ENCODE peak calls at places on chromosomes 2 and 18, in eight cellular contexts. One of them, this sample, is unnamed.

GRCh38 chr2:64537991-64538390 is 13.9 kb downstream of the AFTPH start:
- DNase-seq in type B pancreatic cell: no peak
- DNase-seq in kidney: no peak
- DNase-seq in brain microvascular endothelial cell: no peak
- DNase-seq in fibroblast of villous mesenchyme: peak
- DNase-seq in left ventricle myocardium inferior: no peak
- DNase-seq in neural crest cell: no peak
- DNase-seq in astrocyte: peak
- DNase-seq in this sample: no peak

GRCh38 chr2:99701503-99701902 is 211.7 kb upstream of the REV1 start:
- DNase-seq in kidney: no peak
- DNase-seq in fibroblast of villous mesenchyme: no peak
- DNase-seq in neural crest cell: no peak
- DNase-seq in left ventricle myocardium inferior: no peak
- DNase-seq in type B pancreatic cell: no peak
- DNase-seq in brain microvascular endothelial cell: no peak
- DNase-seq in astrocyte: no peak
- DNase-seq in this sample: no peak

GRCh38 chr2:136135924-136136906 is 18.3 kb upstream of the CXCR4 start:
- DNase-seq in type B pancreatic cell: no peak
- DNase-seq in brain microvascular endothelial cell: no peak
- DNase-seq in left ventricle myocardium inferior: no peak
- DNase-seq in neural crest cell: no peak
- DNase-seq in kidney: no peak
- DNase-seq in fibroblast of villous mesenchyme: no peak
- DNase-seq in astrocyte: peak
- DNase-seq in this sample: no peak

GRCh38 chr2:714005-714741 is 37.0 kb upstream of the TMEM18 start:
- DNase-seq in fibroblast of villous mesenchyme: peak
- DNase-seq in kidney: no peak
- DNase-seq in type B pancreatic cell: no peak
- DNase-seq in brain microvascular endothelial cell: peak
- DNase-seq in left ventricle myocardium inferior: no peak
- DNase-seq in neural crest cell: peak
- DNase-seq in astrocyte: no peak
- DNase-seq in this sample: no peak

GRCh38 chr18:74351354-74351753 is 35.7 kb downstream of the C18orf63 start:
- DNase-seq in brain microvascular endothelial cell: peak
- DNase-seq in astrocyte: peak
- DNase-seq in left ventricle myocardium inferior: no peak
- DNase-seq in neural crest cell: no peak
- DNase-seq in fibroblast of villous mesenchyme: peak
- DNase-seq in type B pancreatic cell: no peak
- DNase-seq in kidney: no peak
- DNase-seq in this sample: no peak

GRCh38 chr2:173410579-173410978 is 55.9 kb downstream of the CDCA7 start:
- DNase-seq in astrocyte: no peak
- DNase-seq in left ventricle myocardium inferior: no peak
- DNase-seq in fibroblast of villous mesenchyme: no peak
- DNase-seq in brain microvascular endothelial cell: no peak
- DNase-seq in kidney: no peak
- DNase-seq in type B pancreatic cell: no peak
- DNase-seq in neural crest cell: no peak
- DNase-seq in this sample: no peak

GRCh38 chr2:232511336-232511863 is 8.8 kb upstream of the PRSS56 start:
- DNase-seq in brain microvascular endothelial cell: no peak
- DNase-seq in kidney: no peak
- DNase-seq in astrocyte: no peak
- DNase-seq in fibroblast of villous mesenchyme: no peak
- DNase-seq in neural crest cell: no peak
- DNase-seq in left ventricle myocardium inferior: peak
- DNase-seq in type B pancreatic cell: no peak
- DNase-seq in this sample: no peak

GRCh38 chr2:183490930-183491329 is 366.7 kb downstream of the NUP35 start:
- DNase-seq in type B pancreatic cell: no peak
- DNase-seq in neural crest cell: no peak
- DNase-seq in brain microvascular endothelial cell: peak
- DNase-seq in left ventricle myocardium inferior: peak
- DNase-seq in astrocyte: peak
- DNase-seq in fibroblast of villous mesenchyme: no peak
- DNase-seq in kidney: no peak
- DNase-seq in this sample: no peak

GRCh38 chr18:75896865-75897264 is 469.4 kb upstream of the SMIM21 start:
- DNase-seq in type B pancreatic cell: no peak
- DNase-seq in brain microvascular endothelial cell: no peak
- DNase-seq in astrocyte: no peak
- DNase-seq in fibroblast of villous mesenchyme: no peak
- DNase-seq in neural crest cell: peak
- DNase-seq in kidney: no peak
- DNase-seq in left ventricle myocardium inferior: no peak
- DNase-seq in this sample: no peak

GRCh38 chr18:42781298-42781815 is 334.1 kb downstream of the RIT2 start:
- DNase-seq in left ventricle myocardium inferior: no peak
- DNase-seq in type B pancreatic cell: no peak
- DNase-seq in astrocyte: no peak
- DNase-seq in neural crest cell: no peak
- DNase-seq in fibroblast of villous mesenchyme: no peak
- DNase-seq in brain microvascular endothelial cell: no peak
- DNase-seq in kidney: no peak
- DNase-seq in this sample: no peak

GRCh38 chr2:105802587-105802986 is 57.9 kb downstream of the NCK2 start:
- DNase-seq in left ventricle myocardium inferior: no peak
- DNase-seq in brain microvascular endothelial cell: no peak
- DNase-seq in kidney: no peak
- DNase-seq in astrocyte: no peak
- DNase-seq in fibroblast of villous mesenchyme: no peak
- DNase-seq in neural crest cell: no peak
- DNase-seq in type B pancreatic cell: no peak
- DNase-seq in this sample: no peak

GRCh38 chr2:231378028-231378722 is 17.3 kb upstream of the B3GNT7 start:
- DNase-seq in type B pancreatic cell: no peak
- DNase-seq in fibroblast of villous mesenchyme: peak
- DNase-seq in neural crest cell: no peak
- DNase-seq in astrocyte: no peak
- DNase-seq in brain microvascular endothelial cell: no peak
- DNase-seq in kidney: no peak
- DNase-seq in left ventricle myocardium inferior: no peak
- DNase-seq in this sample: no peak

GRCh38 chr2:126894585-126895182 is 4.0 kb upstream of the TEX51 start:
- DNase-seq in astrocyte: no peak
- DNase-seq in kidney: no peak
- DNase-seq in left ventricle myocardium inferior: no peak
- DNase-seq in type B pancreatic cell: peak
- DNase-seq in fibroblast of villous mesenchyme: no peak
- DNase-seq in neural crest cell: no peak
- DNase-seq in brain microvascular endothelial cell: no peak
- DNase-seq in this sample: peak

GRCh38 chr2:223042704-223043118 is 9.3 kb upstream of the KCNE4 start:
- DNase-seq in fibroblast of villous mesenchyme: peak
- DNase-seq in neural crest cell: no peak
- DNase-seq in kidney: no peak
- DNase-seq in left ventricle myocardium inferior: no peak
- DNase-seq in type B pancreatic cell: no peak
- DNase-seq in brain microvascular endothelial cell: no peak
- DNase-seq in astrocyte: peak
- DNase-seq in this sample: no peak

GRCh38 chr2:68127358-68128242 is 30.1 kb upstream of the PNO1 start:
- DNase-seq in astrocyte: no peak
- DNase-seq in kidney: no peak
- DNase-seq in brain microvascular endothelial cell: no peak
- DNase-seq in fibroblast of villous mesenchyme: no peak
- DNase-seq in left ventricle myocardium inferior: no peak
- DNase-seq in type B pancreatic cell: no peak
- DNase-seq in neural crest cell: no peak
- DNase-seq in this sample: no peak

GRCh38 chr2:177334940-177335543 is 57.5 kb upstream of the AGPS start:
- DNase-seq in astrocyte: no peak
- DNase-seq in kidney: no peak
- DNase-seq in fibroblast of villous mesenchyme: peak
- DNase-seq in type B pancreatic cell: no peak
- DNase-seq in brain microvascular endothelial cell: no peak
- DNase-seq in neural crest cell: peak
- DNase-seq in left ventricle myocardium inferior: no peak
- DNase-seq in this sample: no peak

GRCh38 chr2:69057660-69058059 is 44.7 kb downstream of the ANTXR1 start:
- DNase-seq in kidney: no peak
- DNase-seq in astrocyte: peak
- DNase-seq in neural crest cell: no peak
- DNase-seq in brain microvascular endothelial cell: no peak
- DNase-seq in type B pancreatic cell: no peak
- DNase-seq in fibroblast of villous mesenchyme: no peak
- DNase-seq in left ventricle myocardium inferior: no peak
- DNase-seq in this sample: no peak

GRCh38 chr18:76494541-76495403 is at the start of gene ZNF516:
- DNase-seq in kidney: no peak
- DNase-seq in brain microvascular endothelial cell: no peak
- DNase-seq in astrocyte: peak
- DNase-seq in type B pancreatic cell: no peak
- DNase-seq in neural crest cell: peak
- DNase-seq in left ventricle myocardium inferior: peak
- DNase-seq in fibroblast of villous mesenchyme: peak
- DNase-seq in this sample: no peak

GRCh38 chr18:63260075-63260754 is 59.4 kb downstream of the BCL2 start:
- DNase-seq in astrocyte: no peak
- DNase-seq in kidney: no peak
- DNase-seq in fibroblast of villous mesenchyme: no peak
- DNase-seq in brain microvascular endothelial cell: no peak
- DNase-seq in type B pancreatic cell: no peak
- DNase-seq in left ventricle myocardium inferior: no peak
- DNase-seq in neural crest cell: no peak
- DNase-seq in this sample: no peak

GRCh38 chr2:64101141-64101591 is 43.1 kb downstream of the PELI1 start:
- DNase-seq in astrocyte: peak
- DNase-seq in fibroblast of villous mesenchyme: peak
- DNase-seq in left ventricle myocardium inferior: no peak
- DNase-seq in brain microvascular endothelial cell: no peak
- DNase-seq in neural crest cell: no peak
- DNase-seq in kidney: no peak
- DNase-seq in type B pancreatic cell: no peak
- DNase-seq in this sample: no peak

GRCh38 chr2:56148825-56149224 is 35.0 kb upstream of the CCDC85A start:
- DNase-seq in brain microvascular endothelial cell: no peak
- DNase-seq in neural crest cell: no peak
- DNase-seq in fibroblast of villous mesenchyme: peak
- DNase-seq in kidney: no peak
- DNase-seq in left ventricle myocardium inferior: no peak
- DNase-seq in astrocyte: no peak
- DNase-seq in type B pancreatic cell: no peak
- DNase-seq in this sample: no peak

GRCh38 chr2:219253753-219254589 is at the start of gene TUBA4A:
- DNase-seq in kidney: peak
- DNase-seq in left ventricle myocardium inferior: peak
- DNase-seq in astrocyte: peak
- DNase-seq in type B pancreatic cell: no peak
- DNase-seq in fibroblast of villous mesenchyme: no peak
- DNase-seq in neural crest cell: no peak
- DNase-seq in brain microvascular endothelial cell: peak
- DNase-seq in this sample: no peak

GRCh38 chr2:222305510-222306392 is 7.0 kb upstream of the PAX3 start:
- DNase-seq in kidney: no peak
- DNase-seq in brain microvascular endothelial cell: no peak
- DNase-seq in type B pancreatic cell: no peak
- DNase-seq in astrocyte: no peak
- DNase-seq in fibroblast of villous mesenchyme: peak
- DNase-seq in neural crest cell: peak
- DNase-seq in left ventricle myocardium inferior: no peak
- DNase-seq in this sample: no peak

GRCh38 chr2:119308793-119309330 is 57.8 kb downstream of the C2orf76 start:
- DNase-seq in neural crest cell: no peak
- DNase-seq in left ventricle myocardium inferior: no peak
- DNase-seq in kidney: no peak
- DNase-seq in type B pancreatic cell: no peak
- DNase-seq in brain microvascular endothelial cell: no peak
- DNase-seq in astrocyte: no peak
- DNase-seq in fibroblast of villous mesenchyme: no peak
- DNase-seq in this sample: no peak

GRCh38 chr2:238279324-238279682 is 9.1 kb downstream of the PER2 start:
- DNase-seq in left ventricle myocardium inferior: no peak
- DNase-seq in brain microvascular endothelial cell: no peak
- DNase-seq in type B pancreatic cell: no peak
- DNase-seq in neural crest cell: no peak
- DNase-seq in kidney: peak
- DNase-seq in fibroblast of villous mesenchyme: no peak
- DNase-seq in astrocyte: no peak
- DNase-seq in this sample: no peak

GRCh38 chr18:1917141-1917540 is 654.2 kb downstream of the METTL4 start:
- DNase-seq in fibroblast of villous mesenchyme: no peak
- DNase-seq in brain microvascular endothelial cell: no peak
- DNase-seq in left ventricle myocardium inferior: no peak
- DNase-seq in type B pancreatic cell: no peak
- DNase-seq in astrocyte: no peak
- DNase-seq in kidney: no peak
- DNase-seq in neural crest cell: no peak
- DNase-seq in this sample: no peak

GRCh38 chr18:1917546-1917945 is 653.8 kb downstream of the METTL4 start:
- DNase-seq in brain microvascular endothelial cell: no peak
- DNase-seq in kidney: no peak
- DNase-seq in type B pancreatic cell: no peak
- DNase-seq in fibroblast of villous mesenchyme: no peak
- DNase-seq in astrocyte: no peak
- DNase-seq in left ventricle myocardium inferior: no peak
- DNase-seq in neural crest cell: no peak
- DNase-seq in this sample: no peak

GRCh38 chr18:1914489-1914888 is 656.8 kb downstream of the METTL4 start:
- DNase-seq in fibroblast of villous mesenchyme: no peak
- DNase-seq in type B pancreatic cell: no peak
- DNase-seq in neural crest cell: no peak
- DNase-seq in brain microvascular endothelial cell: no peak
- DNase-seq in left ventricle myocardium inferior: no peak
- DNase-seq in astrocyte: no peak
- DNase-seq in kidney: no peak
- DNase-seq in this sample: no peak
- TF ChIP-seq CTCF in fibroblast of villous mesenchyme: peak
- TF ChIP-seq CTCF in type B pancreatic cell: peak
- TF ChIP-seq CTCF in neural crest cell: peak
- TF ChIP-seq CTCF in brain microvascular endothelial cell: peak
- TF ChIP-seq CTCF in left ventricle myocardium inferior: no peak
- TF ChIP-seq CTCF in astrocyte: peak
- TF ChIP-seq CTCF in kidney: peak
- TF ChIP-seq CTCF in this sample: peak

GRCh38 chr2:43075054-43075593 is 151.3 kb downstream of the ZFP36L2 start:
- DNase-seq in left ventricle myocardium inferior: peak
- DNase-seq in fibroblast of villous mesenchyme: peak
- DNase-seq in astrocyte: peak
- DNase-seq in type B pancreatic cell: no peak
- DNase-seq in neural crest cell: no peak
- DNase-seq in kidney: peak
- DNase-seq in brain microvascular endothelial cell: peak
- DNase-seq in this sample: no peak
- TF ChIP-seq CTCF in left ventricle myocardium inferior: peak
- TF ChIP-seq CTCF in fibroblast of villous mesenchyme: no peak
- TF ChIP-seq CTCF in astrocyte: no peak
- TF ChIP-seq CTCF in type B pancreatic cell: no peak
- TF ChIP-seq CTCF in neural crest cell: no peak
- TF ChIP-seq CTCF in kidney: no peak
- TF ChIP-seq CTCF in brain microvascular endothelial cell: peak
- TF ChIP-seq CTCF in this sample: peak

GRCh38 chr2:46780801-46781445 is 134.7 kb downstream of the MCFD2 start:
- DNase-seq in brain microvascular endothelial cell: no peak
- DNase-seq in fibroblast of villous mesenchyme: peak
- DNase-seq in left ventricle myocardium inferior: peak
- DNase-seq in astrocyte: no peak
- DNase-seq in neural crest cell: peak
- DNase-seq in type B pancreatic cell: no peak
- DNase-seq in kidney: no peak
- DNase-seq in this sample: no peak
- TF ChIP-seq CTCF in brain microvascular endothelial cell: peak
- TF ChIP-seq CTCF in fibroblast of villous mesenchyme: peak
- TF ChIP-seq CTCF in left ventricle myocardium inferior: peak
- TF ChIP-seq CTCF in astrocyte: no peak
- TF ChIP-seq CTCF in neural crest cell: no peak
- TF ChIP-seq CTCF in type B pancreatic cell: no peak
- TF ChIP-seq CTCF in kidney: no peak
- TF ChIP-seq CTCF in this sample: peak

GRCh38 chr18:697771-698170 is 14.7 kb downstream of the ENOSF1 start:
- DNase-seq in brain microvascular endothelial cell: no peak
- DNase-seq in astrocyte: no peak
- DNase-seq in type B pancreatic cell: peak
- DNase-seq in kidney: no peak
- DNase-seq in neural crest cell: no peak
- DNase-seq in left ventricle myocardium inferior: no peak
- DNase-seq in fibroblast of villous mesenchyme: peak
- DNase-seq in this sample: no peak
- TF ChIP-seq CTCF in brain microvascular endothelial cell: no peak
- TF ChIP-seq CTCF in astrocyte: no peak
- TF ChIP-seq CTCF in type B pancreatic cell: no peak
- TF ChIP-seq CTCF in kidney: no peak
- TF ChIP-seq CTCF in neural crest cell: no peak
- TF ChIP-seq CTCF in left ventricle myocardium inferior: no peak
- TF ChIP-seq CTCF in fibroblast of villous mesenchyme: no peak
- TF ChIP-seq CTCF in this sample: no peak